ENCODE peak calls at places on chromosomes 5 and 9, in four cellular contexts. One of them, this sample, is unnamed.

GRCh38 chr5:124162782-124163532 is 583.5 kb downstream of the ZNF608 start:
- DNase-seq in GM13977: no peak
- DNase-seq in K562: no peak
- DNase-seq in nephron progenitor cell: peak
- DNase-seq in this sample: peak

GRCh38 chr5:90410178-90410762 is 714 bp upstream of the CETN3 start:
- DNase-seq in GM13977: no peak
- DNase-seq in K562: peak
- DNase-seq in nephron progenitor cell: no peak
- DNase-seq in this sample: no peak

GRCh38 chr5:173789031-173789920 is 98.9 kb upstream of the CPEB4 start:
- DNase-seq in K562: no peak
- DNase-seq in GM13977: peak
- DNase-seq in nephron progenitor cell: no peak
- DNase-seq in this sample: no peak

GRCh38 chr9:36036780-36037579 is at the start of gene RECK:
- DNase-seq in K562: peak
- DNase-seq in nephron progenitor cell: peak
- DNase-seq in GM13977: peak
- DNase-seq in this sample: peak

GRCh38 chr5:93572101-93572772 is 8.8 kb downstream of the NR2F1-AS1 start:
- DNase-seq in nephron progenitor cell: peak
- DNase-seq in GM13977: peak
- DNase-seq in K562: no peak
- DNase-seq in this sample: no peak

GRCh38 chr5:154394328-154394727 is 51.5 kb upstream of the SAP30L start:
- DNase-seq in GM13977: no peak
- DNase-seq in K562: no peak
- DNase-seq in nephron progenitor cell: no peak
- DNase-seq in this sample: no peak

GRCh38 chr5:76849767-76850291 is at the start of gene S100Z:
- DNase-seq in nephron progenitor cell: no peak
- DNase-seq in K562: peak
- DNase-seq in GM13977: no peak
- DNase-seq in this sample: no peak

GRCh38 chr5:154467655-154468354 is 10.2 kb downstream of the HAND1 start:
- DNase-seq in K562: peak
- DNase-seq in GM13977: peak
- DNase-seq in nephron progenitor cell: peak
- DNase-seq in this sample: peak

GRCh38 chr9:106177216-106177615 is 482.9 kb downstream of the TMEM38B start:
- DNase-seq in K562: no peak
- DNase-seq in nephron progenitor cell: no peak
- DNase-seq in GM13977: no peak
- DNase-seq in this sample: no peak

GRCh38 chr5:129973716-129974426 is 69.6 kb downstream of the CHSY3 start:
- DNase-seq in GM13977: no peak
- DNase-seq in K562: no peak
- DNase-seq in nephron progenitor cell: no peak
- DNase-seq in this sample: no peak

GRCh38 chr5:157245477-157245876 is 20.4 kb upstream of the CYFIP2 start:
- DNase-seq in GM13977: no peak
- DNase-seq in nephron progenitor cell: no peak
- DNase-seq in K562: no peak
- DNase-seq in this sample: no peak

GRCh38 chr5:474826-475661 is 32.1 kb downstream of the EXOC3 start:
- DNase-seq in K562: no peak
- DNase-seq in nephron progenitor cell: peak
- DNase-seq in GM13977: peak
- DNase-seq in this sample: no peak

GRCh38 chr5:123454236-123454911 is 31.2 kb upstream of the CEP120 start:
- DNase-seq in nephron progenitor cell: no peak
- DNase-seq in GM13977: no peak
- DNase-seq in K562: no peak
- DNase-seq in this sample: no peak

GRCh38 chr5:169702726-169703481 is 65.8 kb downstream of the DOCK2 start:
- DNase-seq in nephron progenitor cell: no peak
- DNase-seq in K562: no peak
- DNase-seq in GM13977: peak
- DNase-seq in this sample: no peak

GRCh38 chr9:120524852-120525251 is 55.1 kb downstream of the CDK5RAP2 start:
- DNase-seq in nephron progenitor cell: no peak
- DNase-seq in K562: no peak
- DNase-seq in GM13977: no peak
- DNase-seq in this sample: no peak

GRCh38 chr5:87413116-87413645 is 451 bp upstream of the CCNH start:
- DNase-seq in nephron progenitor cell: no peak
- DNase-seq in GM13977: no peak
- DNase-seq in K562: no peak
- DNase-seq in this sample: no peak

GRCh38 chr5:119037496-119038215 is 33.2 kb upstream of the DMXL1 start:
- DNase-seq in nephron progenitor cell: no peak
- DNase-seq in K562: no peak
- DNase-seq in GM13977: no peak
- DNase-seq in this sample: no peak

GRCh38 chr9:28050046-28050445 is 476.8 kb upstream of the C9orf72 start:
- DNase-seq in GM13977: no peak
- DNase-seq in K562: no peak
- DNase-seq in nephron progenitor cell: no peak
- DNase-seq in this sample: no peak

GRCh38 chr5:62587737-62588136 is 9.1 kb downstream of the LRRC70 start:
- DNase-seq in GM13977: no peak
- DNase-seq in K562: no peak
- DNase-seq in nephron progenitor cell: no peak
- DNase-seq in this sample: no peak

GRCh38 chr5:126597156-126597555 is 2.1 kb upstream of the ALDH7A1 start:
- DNase-seq in GM13977: no peak
- DNase-seq in K562: no peak
- DNase-seq in nephron progenitor cell: no peak
- DNase-seq in this sample: no peak

GRCh38 chr9:126326228-126327015 is at the start of gene MVB12B:
- DNase-seq in GM13977: peak
- DNase-seq in nephron progenitor cell: peak
- DNase-seq in K562: peak
- DNase-seq in this sample: peak

GRCh38 chr9:107794259-107794658 is 304.7 kb upstream of the KLF4 start:
- DNase-seq in GM13977: no peak
- DNase-seq in K562: peak
- DNase-seq in nephron progenitor cell: no peak
- DNase-seq in this sample: no peak

GRCh38 chr9:94039786-94040185 is 44.5 kb upstream of the PTPDC1 start:
- DNase-seq in GM13977: no peak
- DNase-seq in K562: no peak
- DNase-seq in nephron progenitor cell: no peak
- DNase-seq in this sample: no peak

GRCh38 chr9:137426018-137426681 is 3.0 kb downstream of the NOXA1 start:
- DNase-seq in K562: no peak
- DNase-seq in GM13977: no peak
- DNase-seq in nephron progenitor cell: no peak
- DNase-seq in this sample: no peak

GRCh38 chr9:121607434-121608248 is 43.8 kb upstream of the DAB2IP start:
- DNase-seq in nephron progenitor cell: no peak
- DNase-seq in GM13977: no peak
- DNase-seq in K562: no peak
- DNase-seq in this sample: no peak

GRCh38 chr5:131570757-131571156 is 64.3 kb downstream of the RAPGEF6 start:
- DNase-seq in K562: no peak
- DNase-seq in GM13977: no peak
- DNase-seq in nephron progenitor cell: no peak
- DNase-seq in this sample: no peak

DNA sequence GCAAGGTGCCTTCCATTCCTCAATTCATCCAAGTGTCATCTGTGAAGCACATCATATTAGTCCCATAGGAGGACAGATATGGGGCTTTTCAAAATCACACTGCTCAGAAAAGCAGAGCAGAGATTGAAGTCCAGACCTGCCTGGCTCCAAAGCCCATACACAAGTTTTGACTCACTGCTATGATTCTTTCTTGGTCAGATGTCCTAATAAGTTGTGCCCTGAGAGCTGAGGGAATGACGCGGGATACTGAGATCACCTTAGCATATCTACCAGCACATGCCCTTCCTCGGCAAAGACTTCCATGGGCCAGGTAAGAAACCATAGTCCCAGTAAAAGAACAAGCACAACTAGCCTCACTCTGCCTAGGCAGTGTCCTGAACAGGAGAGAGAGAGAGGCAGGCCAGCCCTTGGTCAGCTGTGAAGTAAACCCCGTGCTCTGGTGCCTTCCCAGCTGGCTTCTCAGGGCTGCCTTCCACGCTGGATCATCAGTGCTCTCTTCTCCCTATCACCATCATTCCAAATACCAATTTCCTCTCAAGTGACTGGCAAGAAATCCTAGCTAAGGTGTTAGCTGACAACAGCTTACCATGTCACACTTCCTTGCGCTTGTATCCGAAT is 73.3 kb downstream of the SIL1 start:
- DNase-seq in GM13977: no peak
- DNase-seq in K562: no peak
- DNase-seq in nephron progenitor cell: no peak
- DNase-seq in this sample: no peak
- TF ChIP-seq CTCF in GM13977: no peak
- TF ChIP-seq CTCF in K562: no peak
- TF ChIP-seq CTCF in nephron progenitor cell: no peak
- TF ChIP-seq CTCF in this sample: no peak

DNA sequence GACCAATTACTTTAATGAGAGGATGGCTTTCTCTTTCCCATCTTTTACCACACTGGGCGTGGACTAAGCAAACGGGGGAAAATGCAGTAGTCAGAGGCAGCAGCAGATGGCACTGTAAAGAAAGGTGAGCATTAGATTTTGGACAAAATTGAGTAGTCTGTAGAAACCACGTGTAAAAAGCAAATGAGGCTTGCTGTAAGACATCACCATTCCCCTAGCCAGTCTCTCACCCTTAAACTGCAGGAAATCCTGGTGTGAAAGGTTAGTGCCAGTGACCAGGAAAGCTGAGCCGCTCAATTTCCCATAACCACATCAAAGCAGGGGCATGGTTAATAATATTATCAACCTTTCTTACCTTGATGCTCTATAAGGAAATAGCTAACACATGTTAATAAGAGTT is 31.8 kb downstream of the SPATA31C2 start:
- DNase-seq in K562: no peak
- DNase-seq in nephron progenitor cell: no peak
- DNase-seq in GM13977: no peak
- DNase-seq in this sample: peak
- TF ChIP-seq CTCF in K562: no peak
- TF ChIP-seq CTCF in nephron progenitor cell: peak
- TF ChIP-seq CTCF in GM13977: peak
- TF ChIP-seq CTCF in this sample: no peak

GRCh38 chr5:83895860-83896259 is 175.2 kb upstream of the HAPLN1 start:
- DNase-seq in GM13977: no peak
- DNase-seq in K562: no peak
- DNase-seq in nephron progenitor cell: no peak
- DNase-seq in this sample: no peak

GRCh38 chr5:83899351-83899970 is 178.8 kb upstream of the HAPLN1 start:
- DNase-seq in GM13977: no peak
- DNase-seq in K562: no peak
- DNase-seq in nephron progenitor cell: no peak
- DNase-seq in this sample: no peak

GRCh38 chr5:83900307-83900706 is 179.7 kb upstream of the HAPLN1 start:
- DNase-seq in GM13977: no peak
- DNase-seq in nephron progenitor cell: no peak
- DNase-seq in K562: no peak
- DNase-seq in this sample: no peak
- TF ChIP-seq CTCF in GM13977: no peak
- TF ChIP-seq CTCF in nephron progenitor cell: no peak
- TF ChIP-seq CTCF in K562: no peak
- TF ChIP-seq CTCF in this sample: no peak

GRCh38 chr5:71794061-71794695 is 75.1 kb downstream of the CARTPT start:
- DNase-seq in GM13977: no peak
- DNase-seq in K562: no peak
- DNase-seq in nephron progenitor cell: no peak
- DNase-seq in this sample: no peak

GRCh38 chr5:71790433-71790832 is 71.4 kb downstream of the CARTPT start:
- DNase-seq in nephron progenitor cell: no peak
- DNase-seq in GM13977: no peak
- DNase-seq in K562: no peak
- DNase-seq in this sample: no peak

GRCh38 chr5:71788794-71789193 is 69.7 kb downstream of the CARTPT start:
- DNase-seq in nephron progenitor cell: no peak
- DNase-seq in K562: no peak
- DNase-seq in GM13977: no peak
- DNase-seq in this sample: no peak

GRCh38 chr5:71786337-71787060 is 67.4 kb downstream of the CARTPT start:
- DNase-seq in GM13977: no peak
- DNase-seq in nephron progenitor cell: no peak
- DNase-seq in K562: no peak
- DNase-seq in this sample: no peak

DNA sequence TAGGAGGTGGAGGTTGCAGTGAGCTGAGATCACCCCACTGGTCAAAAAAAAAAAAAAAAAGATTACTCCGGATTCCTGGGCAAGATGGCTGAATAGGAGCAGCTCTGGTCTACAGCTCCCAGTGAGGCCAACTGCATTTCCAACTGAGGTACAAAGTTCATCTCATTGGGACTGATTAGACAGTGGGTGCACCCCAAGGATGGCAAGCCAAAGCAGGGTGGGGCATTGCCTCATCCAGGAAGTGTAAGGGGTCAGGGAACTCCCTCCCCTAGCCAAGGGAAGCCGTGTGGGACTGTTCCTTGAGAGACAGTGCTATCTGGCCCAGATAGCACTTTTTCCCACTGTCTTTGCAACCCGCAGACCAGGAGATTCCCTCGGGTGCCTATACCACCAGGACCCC is 70.7 kb downstream of the CARTPT start:
- DNase-seq in GM13977: no peak
- DNase-seq in nephron progenitor cell: no peak
- DNase-seq in K562: no peak
- DNase-seq in this sample: no peak
- TF ChIP-seq CTCF in GM13977: no peak
- TF ChIP-seq CTCF in nephron progenitor cell: no peak
- TF ChIP-seq CTCF in K562: no peak
- TF ChIP-seq CTCF in this sample: no peak

DNA sequence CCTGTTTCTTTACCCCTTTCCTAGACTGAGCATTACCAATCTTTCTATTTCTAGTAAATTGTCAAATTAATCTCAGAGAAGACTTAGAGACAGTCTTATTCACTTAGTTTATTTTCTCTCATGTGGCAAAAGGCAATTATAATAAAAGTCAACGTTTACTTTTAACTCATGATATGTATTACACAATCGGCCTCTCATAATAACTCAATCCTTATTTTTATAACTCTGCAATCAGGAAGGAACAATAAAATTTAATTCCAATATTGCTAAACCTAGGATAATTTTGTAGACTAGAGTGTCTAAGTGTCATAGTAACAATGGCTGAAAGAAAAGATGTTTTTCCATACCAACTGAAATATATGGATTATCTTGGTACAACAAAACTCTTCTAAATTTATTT is 214.6 kb downstream of the PDE4D start:
- DNase-seq in GM13977: no peak
- DNase-seq in nephron progenitor cell: no peak
- DNase-seq in K562: no peak
- DNase-seq in this sample: no peak
- TF ChIP-seq CTCF in GM13977: no peak
- TF ChIP-seq CTCF in nephron progenitor cell: no peak
- TF ChIP-seq CTCF in K562: no peak
- TF ChIP-seq CTCF in this sample: no peak

This sample was measured in endothelial cell.